ENCODE peak calls at places on chromosomes 12 and 14, in seven cellular contexts. Z, C, B, S, T, K and V are unnamed samples.

GRCh38 chr14:90087433-90087832 is 25.6 kb downstream of the KCNK13 start:
- DNase-seq in S (no peak), B (no peak), K (no peak), T (peak), Z (peak), C (peak), V (no peak)

GRCh38 chr14:25406818-25407217 is 356.9 kb upstream of the STXBP6 start:
- DNase-seq in B (peak), Z (no peak), K (no peak), S (peak), T (no peak), C (peak), V (no peak)

GRCh38 chr12:82475211-82475610 is 116.9 kb downstream of the METTL25 start:
- DNase-seq in S (no peak), C (no peak), K (no peak), T (no peak), B (no peak), Z (no peak), V (no peak)

GRCh38 chr12:46110220-46110700 is 119.9 kb upstream of the SCAF11 start:
- DNase-seq in K (no peak), Z (no peak), C (no peak), B (no peak), S (no peak), T (no peak), V (no peak)

GRCh38 chr12:115572440-115572839 is 705.1 kb downstream of the MED13L start:
- DNase-seq in S (no peak), B (no peak), C (peak), Z (no peak), T (no peak), K (no peak), V (no peak)

GRCh38 chr14:49880267-49881064 is 12.4 kb upstream of the ARF6 start:
- DNase-seq in Z (peak), S (no peak), K (no peak), C (no peak), B (no peak), T (no peak), V (no peak)

GRCh38 chr14:97215263-97215969 is 418.2 kb downstream of the VRK1 start:
- DNase-seq in Z (no peak), B (no peak), T (no peak), K (no peak), C (no peak), S (no peak), V (no peak)

GRCh38 chr12:66594688-66595087 is 84.2 kb downstream of the GRIP1 start:
- DNase-seq in C (no peak), Z (peak), T (no peak), K (no peak), B (no peak), S (no peak), V (no peak)

GRCh38 chr12:94718114-94718513 is 67.8 kb upstream of the TMCC3 start:
- DNase-seq in T (no peak), Z (peak), K (no peak), C (no peak), B (no peak), S (no peak), V (no peak)

GRCh38 chr12:122908915-122909314 is 13.0 kb upstream of the VPS37B start:
- DNase-seq in C (no peak), S (no peak), T (no peak), Z (no peak), K (no peak), B (no peak), V (no peak)

GRCh38 chr12:81070846-81071245 is 7.0 kb upstream of the ACSS3 start:
- DNase-seq in T (no peak), Z (peak), S (no peak), B (no peak), C (no peak), K (no peak), V (no peak)

GRCh38 chr14:60573943-60574496 is 65.1 kb downstream of the SIX6 start:
- DNase-seq in Z (no peak), K (no peak), C (peak), B (no peak), S (no peak), T (no peak), V (no peak)

GRCh38 chr14:66281036-66281776 is 205.0 kb upstream of the CCDC196 start:
- DNase-seq in S (no peak), T (no peak), K (no peak), Z (no peak), B (no peak), C (peak), V (no peak)